ENCODE peak calls at places on chromosomes 5 and 9, in nine cellular contexts. R is lower lobe of right lung; S is RPMI8226; O is amniotic stem cell; V is activated CD4-positive, alpha-beta memory T cell treated with anti-CD3 and anti-CD28 coated beads for 36 hours; B is anterior cingulate cortex; F is M059J; E is D721Med; W is neural crest cell. U is an unnamed sample.

GRCh38 chr9:99326112-99326916 is 104.2 kb downstream of the SEC61B start:
- DNase-seq in R (no peak), S (no peak), O (peak; percentile 19), V (no peak), B (no peak), F (peak; percentile 83), E (no peak), W (no peak), U (no peak)

GRCh38 chr9:129069128-129069824 is 11.6 kb upstream of the DOLPP1 start:
- DNase-seq in R (peak; percentile 85), S (no peak), O (no peak), V (peak; percentile 58), B (peak; percentile 20), F (no peak), E (no peak), W (no peak), U (peak; percentile 57)

GRCh38 chr5:126857472-126858410 is 80.8 kb downstream of the LMNB1 start:
- DNase-seq in R (no peak), S (no peak), O (no peak), V (no peak), B (no peak), F (no peak), E (no peak), W (no peak), U (no peak)

GRCh38 chr9:121895836-121896544 is 197.1 kb downstream of the TTLL11 start:
- DNase-seq in R (no peak), S (no peak), O (no peak), V (no peak), B (no peak), F (peak; percentile 68), E (no peak), W (no peak), U (peak; percentile 21)

GRCh38 chr9:121842612-121842978 is 191.2 kb downstream of the DAB2IP start:
- DNase-seq in R (no peak), S (no peak), O (peak; percentile 23), V (no peak), B (no peak), F (peak; percentile 75), E (no peak), W (no peak), U (no peak)

GRCh38 chr9:100442072-100442471 is 15.1 kb downstream of the MSANTD3 start:
- DNase-seq in R (no peak), S (no peak), O (no peak), V (no peak), B (no peak), F (no peak), E (no peak), W (no peak), U (no peak)

GRCh38 chr9:136886610-136887597 is 588 bp downstream of the TRAF2 start:
- DNase-seq in R (no peak), S (peak; percentile 40), O (no peak), V (peak; percentile 54), B (peak; percentile 32), F (peak; percentile 24), E (peak; percentile 77), W (peak; percentile 47), U (peak; percentile 51)

GRCh38 chr5:83077662-83078261 is 415 bp downstream of the XRCC4 start:
- DNase-seq in R (no peak), S (peak; percentile 22), O (no peak), V (no peak), B (peak; percentile 35), F (peak; percentile 48), E (no peak), W (no peak), U (no peak)

GRCh38 chr9:133103183-133103986 is 17.7 kb downstream of the RALGDS start:
- DNase-seq in R (peak; percentile 81), S (peak; percentile 52), O (no peak), V (peak; percentile 63), B (peak; percentile 77), F (peak; percentile 60), E (no peak), W (peak; percentile 80), U (peak; percentile 50)

GRCh38 chr9:33908749-33909148 is 91.8 kb downstream of the UBE2R2 start:
- DNase-seq in R (no peak), S (no peak), O (no peak), V (no peak), B (no peak), F (no peak), E (no peak), W (no peak), U (no peak)

GRCh38 chr5:108560581-108560980 is 178.7 kb upstream of the FBXL17 start:
- DNase-seq in R (no peak), S (no peak), O (peak; percentile 59), V (no peak), B (no peak), F (peak; percentile 12), E (no peak), W (no peak), U (no peak)

GRCh38 chr9:100108572-100108971 is 9.5 kb downstream of the INVS start:
- DNase-seq in R (no peak), S (no peak), O (no peak), V (no peak), B (no peak), F (peak; percentile 50), E (no peak), W (no peak), U (peak; percentile 17)

GRCh38 chr9:5839572-5839902 is 6.6 kb upstream of the ERMP1 start:
- DNase-seq in R (no peak), S (no peak), O (no peak), V (no peak), B (no peak), F (no peak), E (no peak), W (no peak), U (no peak)

GRCh38 chr9:132644251-132644650 is 25.5 kb downstream of the DDX31 start:
- DNase-seq in R (no peak), S (peak; percentile 21), O (no peak), V (no peak), B (no peak), F (no peak), E (no peak), W (no peak), U (peak; percentile 52)

GRCh38 chr5:77322406-77322805 is 111.9 kb downstream of the PDE8B start:
- DNase-seq in R (no peak), S (no peak), O (no peak), V (no peak), B (no peak), F (no peak), E (no peak), W (no peak), U (no peak)

GRCh38 chr5:59789197-59789596 is 104.3 kb downstream of the PDE4D start:
- DNase-seq in R (no peak), S (no peak), O (no peak), V (no peak), B (no peak), F (no peak), E (no peak), W (no peak), U (no peak)

GRCh38 chr5:134738963-134739661 is 764 bp downstream of the CAMLG start:
- DNase-seq in R (no peak), S (peak; percentile 66), O (peak; percentile 31), V (peak; percentile 51), B (peak; percentile 48), F (peak; percentile 64), E (no peak), W (peak; percentile 10), U (peak; percentile 87)

GRCh38 chr9:135864447-135865049 is 42.8 kb downstream of the CAMSAP1 start:
- DNase-seq in R (peak; percentile 58), S (peak; percentile 69), O (no peak), V (peak; percentile 81), B (peak; percentile 62), F (peak; percentile 47), E (peak; percentile 70), W (peak; percentile 74), U (peak; percentile 66)

GRCh38 chr5:10528056-10528816 is 35.6 kb upstream of the ANKRD33B start:
- DNase-seq in R (no peak), S (no peak), O (peak; percentile 35), V (no peak), B (no peak), F (no peak), E (no peak), W (no peak), U (peak; percentile 28)

GRCh38 chr5:132608107-132608506 is 49.9 kb upstream of the IL13 start:
- DNase-seq in R (no peak), S (no peak), O (no peak), V (no peak), B (no peak), F (no peak), E (no peak), W (no peak), U (no peak)

GRCh38 chr5:67234671-67235176 is 38.1 kb upstream of the CD180 start:
- DNase-seq in R (peak; percentile 52), S (peak; percentile 94), O (no peak), V (no peak), B (no peak), F (peak; percentile 91), E (no peak), W (no peak), U (no peak)

GRCh38 chr9:137318565-137318964 is 16.5 kb upstream of the NRARP start:
- DNase-seq in R (no peak), S (no peak), O (no peak), V (no peak), B (no peak), F (no peak), E (no peak), W (no peak), U (no peak)

GRCh38 chr9:135729480-135729879 is 27.5 kb downstream of the KCNT1 start:
- DNase-seq in R (no peak), S (no peak), O (no peak), V (no peak), B (no peak), F (no peak), E (no peak), W (no peak), U (no peak)

GRCh38 chr5:176187276-176188062 is 50.8 kb upstream of the SIMC1 start:
- DNase-seq in R (no peak), S (no peak), O (no peak), V (no peak), B (no peak), F (no peak), E (no peak), W (no peak), U (no peak)

GRCh38 chr5:158647264-158647663 is 452.5 kb downstream of the EBF1 start:
- DNase-seq in R (no peak), S (no peak), O (no peak), V (no peak), B (no peak), F (no peak), E (no peak), W (no peak), U (no peak)

GRCh38 chr5:114055810-114056476 is 305.9 kb upstream of the KCNN2 start:
- DNase-seq in R (peak; percentile 45), S (no peak), O (no peak), V (no peak), B (no peak), F (no peak), E (no peak), W (no peak), U (no peak)

U was measured in NAMALWA.